ENCODE peak calls at places on chromosomes 12 and 14, in seven cellular contexts. Y, R, T, L, U, E and H are unnamed samples.

GRCh38 chr14:76811561-76811960 is 1.1 kb downstream of the ANGEL1 start:
- DNase-seq in U (no peak), T (peak), E (no peak), L (no peak), R (no peak), Y (no peak), H (no peak)

GRCh38 chr14:71050227-71050823 is 143.1 kb downstream of the PCNX1 start:
- DNase-seq in T (peak), U (no peak), R (no peak), L (no peak), E (no peak), Y (no peak), H (no peak)

GRCh38 chr14:94936901-94937321 is 167.0 kb upstream of the GSC start:
- DNase-seq in T (no peak), Y (peak), L (peak), E (no peak), U (peak), R (peak), H (no peak)

GRCh38 chr14:50964683-50965390 is 20.6 kb upstream of the PYGL start:
- DNase-seq in R (no peak), L (no peak), U (peak), Y (peak), E (no peak), T (peak), H (no peak)

GRCh38 chr12:104506691-104507401 is 50.1 kb downstream of the CHST11 start:
- DNase-seq in Y (no peak), E (no peak), U (no peak), L (no peak), T (no peak), R (no peak), H (no peak)

GRCh38 chr12:94111290-94111689 is 37.1 kb upstream of the PLXNC1 start:
- DNase-seq in U (no peak), R (no peak), Y (no peak), T (no peak), E (no peak), L (no peak), H (no peak)

GRCh38 chr14:69501362-69501964 is 16.9 kb downstream of the PLEKHD1 start:
- DNase-seq in R (peak), T (peak), Y (no peak), L (peak), U (no peak), E (no peak), H (no peak)

GRCh38 chr12:108804361-108804949 is 52.9 kb downstream of the SSH1 start:
- DNase-seq in Y (no peak), T (peak), R (peak), E (no peak), L (peak), U (no peak), H (peak)

GRCh38 chr14:104271394-104271793 is 133.0 kb downstream of the KIF26A start:
- DNase-seq in Y (no peak), L (no peak), U (no peak), T (peak), E (no peak), R (no peak), H (no peak)

GRCh38 chr14:104751539-104752337 is 1.2 kb upstream of the SIVA1 start:
- DNase-seq in Y (no peak), T (no peak), L (no peak), U (no peak), E (no peak), R (no peak), H (no peak)

DNA sequence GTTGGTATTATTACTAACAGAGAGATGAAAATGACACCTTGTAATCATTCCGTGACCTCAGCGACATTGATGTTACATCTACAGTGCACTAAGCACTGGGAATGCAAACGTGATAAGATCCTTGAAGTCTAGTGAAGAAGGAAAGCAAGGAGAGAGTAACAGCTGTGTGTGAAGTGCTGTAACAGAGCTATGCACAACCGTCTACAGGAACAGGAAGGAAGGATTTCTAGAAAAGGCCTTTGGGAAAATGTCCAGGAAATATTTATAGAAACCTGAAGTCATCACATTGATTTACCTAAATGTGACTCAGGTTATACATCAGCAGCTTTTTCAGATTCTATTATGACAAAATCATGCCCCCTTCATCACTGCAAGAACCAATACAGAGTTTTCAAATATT is 304.2 kb upstream of the AMIGO2 start:
- DNase-seq in R (no peak), T (peak), L (no peak), Y (no peak), U (no peak), E (no peak), H (no peak)
- H3K4me3 ChIP-seq in R (no peak), T (no peak), L (no peak), Y (no peak), U (no peak), E (no peak), H (no peak)

GRCh38 chr12:25184132-25184531 is 10.8 kb downstream of the DNAI7 start:
- DNase-seq in U (no peak), R (no peak), Y (no peak), L (no peak), T (no peak), E (no peak), H (no peak)

GRCh38 chr12:25186788-25187397 is 8.1 kb downstream of the DNAI7 start:
- DNase-seq in L (no peak), R (no peak), U (no peak), Y (no peak), T (peak), E (no peak), H (no peak)

GRCh38 chr12:25187781-25188180 is 7.2 kb downstream of the DNAI7 start:
- DNase-seq in L (peak), T (peak), R (no peak), E (no peak), Y (no peak), U (no peak), H (no peak)

GRCh38 chr12:25186038-25186787 is 8.7 kb downstream of the DNAI7 start:
- DNase-seq in Y (no peak), R (no peak), T (no peak), U (no peak), L (no peak), E (no peak), H (no peak)

DNA sequence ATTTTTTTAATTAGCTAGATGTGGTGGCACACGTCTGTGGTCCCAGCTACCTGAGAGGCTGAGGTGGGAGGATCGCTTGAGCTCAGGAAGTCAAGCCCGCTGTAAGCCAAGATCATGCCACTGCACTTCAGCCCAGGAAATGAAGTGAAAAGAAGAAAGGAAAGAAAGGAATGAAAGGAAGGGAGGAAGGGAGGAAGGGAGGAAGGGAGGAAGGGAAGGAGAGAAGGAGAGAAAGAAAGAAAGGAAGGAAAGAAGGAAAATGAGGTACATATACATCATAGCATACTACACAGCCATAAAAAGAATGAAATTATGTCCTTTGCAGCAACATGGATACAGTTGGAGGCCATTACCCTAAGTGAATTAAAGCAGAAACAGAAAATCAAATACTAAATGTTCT is 12.2 kb downstream of the DNAI7 start:
- DNase-seq in Y (no peak), U (no peak), R (no peak), T (no peak), E (no peak), L (no peak), H (no peak)
- H3K4me3 ChIP-seq in Y (no peak), U (no peak), R (no peak), T (no peak), E (no peak), L (no peak), H (no peak)

DNA sequence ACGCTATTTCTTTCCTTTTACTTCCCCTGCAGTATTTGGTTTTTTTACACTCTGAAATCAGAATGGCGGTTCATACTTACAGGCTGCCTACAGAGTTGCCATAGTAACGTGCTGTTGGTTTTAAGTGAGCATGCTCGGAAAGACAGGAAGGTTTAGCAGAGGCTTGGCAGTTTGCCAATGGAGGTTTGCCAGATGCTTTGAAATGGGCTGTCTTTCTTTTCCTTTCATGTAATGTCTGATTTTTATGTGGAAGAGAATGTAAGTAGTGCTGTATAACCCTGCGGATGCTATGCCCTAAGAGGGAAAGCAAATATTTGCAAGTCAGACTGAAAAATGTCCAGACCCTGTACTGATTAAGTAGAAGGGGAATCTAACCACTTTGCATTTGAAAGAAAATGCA is 32.8 kb downstream of the ARID4A start:
- DNase-seq in T (peak), U (peak), E (peak), L (peak), Y (peak), R (peak), H (peak)
- H3K4me3 ChIP-seq in T (no peak), U (peak), E (peak), L (peak), Y (no peak), R (no peak), H (peak)

DNA sequence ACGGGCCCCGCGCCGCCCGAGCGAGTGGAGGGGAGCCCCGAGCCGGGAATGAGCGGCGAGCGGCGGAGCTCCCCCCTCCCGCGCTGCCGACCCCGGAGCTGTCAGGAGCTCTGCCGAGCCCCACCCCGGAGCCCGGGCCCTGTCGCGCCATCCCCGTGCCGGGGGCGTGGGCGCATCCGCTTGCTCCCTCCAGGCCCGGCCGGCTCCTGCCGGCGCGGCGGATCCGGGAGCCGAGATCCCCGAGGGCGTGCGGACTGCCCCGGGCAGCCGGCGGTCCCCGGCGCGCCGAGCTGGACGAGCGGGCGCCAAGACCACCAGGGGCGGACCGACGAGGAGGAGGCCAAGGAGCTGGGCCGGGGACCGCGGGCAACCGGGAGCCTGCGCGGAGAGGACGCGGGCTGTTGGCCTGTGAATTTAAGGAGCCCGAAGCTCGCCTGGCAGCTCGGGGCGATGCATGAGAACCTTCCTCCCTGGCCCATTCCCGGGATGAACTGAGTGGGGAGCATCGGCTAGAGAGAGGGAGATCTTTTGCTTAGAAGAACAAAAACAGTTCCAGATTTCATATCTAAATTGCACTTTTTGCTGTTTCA is 2.0 kb downstream of the PTHLH start:
- DNase-seq in U (no peak), L (no peak), R (peak), Y (no peak), E (no peak), T (peak), H (peak)
- H3K4me3 ChIP-seq in U (peak), L (peak), R (peak), Y (no peak), E (no peak), T (peak), H (no peak)

GRCh38 chr12:18467636-18468520 is 206.6 kb downstream of the PIK3C2G start:
- DNase-seq in Y (no peak), L (no peak), R (no peak), T (no peak), E (no peak), U (no peak), H (no peak)
- H3K4me3 ChIP-seq in Y (no peak), L (no peak), R (no peak), T (no peak), E (no peak), U (no peak), H (no peak)